ENCODE peak calls at places on chromosomes 12 and 14, in six cellular contexts. C is mammary epithelial cell, O is Karpas-422, G is A549, Y is H1, Z is fibroblast of lung. B is an unnamed sample.

GRCh38 chr12:884746-885414 is 64.6 kb downstream of the RAD52 start:
- DNase-seq in G (no peak), Z (no peak), Y (no peak), O (no peak), C (no peak), B (no peak)

GRCh38 chr12:1791104-1791927 is 29.0 kb upstream of the LRTM2 start:
- DNase-seq in G (peak), C (peak), Z (peak), O (peak), Y (peak), B (peak)

GRCh38 chr14:92586966-92587365 is 73.4 kb downstream of the RIN3 start:
- DNase-seq in G (no peak), O (no peak), C (no peak), Y (no peak), Z (no peak), B (no peak)

GRCh38 chr12:71407732-71408131 is 31.9 kb upstream of the LGR5 start:
- DNase-seq in O (no peak), C (no peak), Z (no peak), G (no peak), Y (no peak), B (no peak)

GRCh38 chr14:33186656-33187055 is 248.0 kb downstream of the NPAS3 start:
- DNase-seq in Y (no peak), C (no peak), O (no peak), Z (no peak), G (no peak), B (no peak)

GRCh38 chr12:118984206-118984943 is 3.0 kb downstream of the SRRM4 start:
- DNase-seq in Y (no peak), G (no peak), Z (no peak), O (no peak), C (no peak), B (no peak)

GRCh38 chr12:82870825-82871377 is 184.2 kb downstream of the TMTC2 start:
- DNase-seq in O (no peak), C (no peak), Z (no peak), G (no peak), Y (no peak), B (no peak)

GRCh38 chr14:92649934-92650545 is 98.4 kb downstream of the LGMN start:
- DNase-seq in Y (no peak), C (peak), O (no peak), Z (peak), G (no peak), B (peak)

GRCh38 chr14:65333926-65334687 is 78.4 kb upstream of the FUT8 start:
- DNase-seq in Z (peak), Y (no peak), C (no peak), O (no peak), G (no peak), B (peak)

GRCh38 chr14:74207943-74208342 is 31.3 kb upstream of the VSX2 start:
- DNase-seq in C (peak), G (peak), Y (no peak), Z (peak), O (peak), B (no peak)

GRCh38 chr12:93908846-93909592 is 231.8 kb downstream of the CRADD start:
- DNase-seq in G (peak), Z (no peak), C (peak), Y (no peak), O (no peak), B (peak)

GRCh38 chr12:108701779-108702435 is 29.4 kb downstream of the CORO1C start:
- DNase-seq in G (no peak), Y (no peak), O (no peak), Z (no peak), C (peak), B (peak)

GRCh38 chr14:100695423-100695738 is 31.3 kb upstream of the DLK1 start:
- DNase-seq in Y (no peak), G (no peak), C (no peak), O (no peak), Z (no peak), B (no peak)

GRCh38 chr12:129075451-129076208 is 222.4 kb downstream of the GLT1D1 start:
- DNase-seq in Z (no peak), Y (no peak), C (no peak), O (no peak), G (no peak), B (no peak)

GRCh38 chr12:50955697-50956096 is 3.4 kb downstream of the HIGD1C start:
- DNase-seq in C (no peak), Y (no peak), G (no peak), Z (no peak), O (no peak), B (no peak)

GRCh38 chr12:132162508-132163031 is 18.3 kb downstream of the NOC4L start:
- DNase-seq in C (peak), Y (no peak), O (no peak), Z (peak), G (no peak), B (peak)

DNA sequence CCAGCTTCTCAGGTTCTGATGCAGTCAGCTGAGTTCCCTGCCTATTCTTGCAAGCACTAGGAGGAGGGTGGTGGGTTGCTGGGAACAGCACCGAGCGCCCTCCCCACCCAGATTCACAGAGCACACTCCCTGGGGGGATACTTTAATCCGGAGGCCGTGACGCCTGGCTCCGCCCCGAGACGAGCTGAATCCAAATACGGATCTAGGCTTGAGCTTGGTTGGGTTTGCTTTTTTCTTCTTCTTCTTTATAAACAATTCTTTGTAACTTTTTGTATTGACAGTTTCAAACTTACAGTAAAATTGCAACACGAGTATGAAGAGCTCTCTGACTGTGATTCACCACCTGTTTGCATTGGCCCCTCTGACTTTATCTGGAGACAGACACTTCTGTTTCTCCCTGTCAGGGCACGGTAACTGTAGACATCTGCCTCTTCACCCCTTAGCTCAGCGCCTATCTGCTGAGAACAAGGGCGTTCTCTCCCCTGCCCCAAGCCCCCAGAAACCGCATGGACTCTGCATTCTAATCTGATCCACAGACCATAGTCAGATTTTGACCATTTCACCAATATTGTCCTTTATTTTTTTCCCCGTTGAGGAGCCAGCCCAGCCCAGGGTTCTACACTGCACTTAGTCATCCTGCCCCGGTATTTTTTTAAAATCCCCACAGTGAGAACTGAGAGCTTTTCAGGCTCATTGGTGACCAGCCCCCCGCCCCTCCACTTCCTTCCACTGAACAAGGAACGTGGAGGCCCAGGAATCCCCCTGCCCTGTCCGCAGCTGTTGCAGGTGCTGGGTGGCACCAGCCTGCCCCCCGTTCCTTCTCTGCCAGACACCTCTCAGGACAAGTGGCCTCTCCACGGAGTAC is 11.5 kb downstream of the RHOF start:
- DNase-seq in Y (no peak), C (no peak), G (no peak), Z (peak), O (peak), B (no peak)
- H3K4me3 ChIP-seq in Y (no peak), C (no peak), G (no peak), Z (no peak), O (peak), B (no peak)

DNA sequence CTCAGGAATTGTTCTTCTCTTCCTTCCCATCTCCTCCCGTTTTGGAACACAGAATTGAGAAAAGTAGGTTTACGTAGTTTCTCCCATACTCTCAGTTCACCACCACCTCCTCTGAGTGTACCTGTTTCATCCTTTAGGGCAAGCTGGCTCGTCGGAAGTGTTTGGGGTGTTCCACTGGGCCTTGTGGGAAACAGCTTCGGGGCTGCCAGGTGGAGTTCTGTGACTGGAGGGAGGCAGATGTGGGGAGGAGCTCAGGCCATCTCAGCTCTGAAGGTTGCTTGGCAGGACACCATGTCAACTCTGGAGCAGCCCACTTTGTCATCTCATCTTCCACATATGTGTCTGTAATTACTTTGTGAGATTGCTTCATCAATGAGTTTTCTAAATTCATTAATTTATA is 53.5 kb upstream of the RD3L start:
- DNase-seq in G (no peak), O (no peak), Y (no peak), Z (no peak), C (no peak), B (no peak)
- H3K4me2 ChIP-seq in G (no peak), O (no peak), Y (no peak), Z (no peak), C (no peak), B (no peak)

DNA sequence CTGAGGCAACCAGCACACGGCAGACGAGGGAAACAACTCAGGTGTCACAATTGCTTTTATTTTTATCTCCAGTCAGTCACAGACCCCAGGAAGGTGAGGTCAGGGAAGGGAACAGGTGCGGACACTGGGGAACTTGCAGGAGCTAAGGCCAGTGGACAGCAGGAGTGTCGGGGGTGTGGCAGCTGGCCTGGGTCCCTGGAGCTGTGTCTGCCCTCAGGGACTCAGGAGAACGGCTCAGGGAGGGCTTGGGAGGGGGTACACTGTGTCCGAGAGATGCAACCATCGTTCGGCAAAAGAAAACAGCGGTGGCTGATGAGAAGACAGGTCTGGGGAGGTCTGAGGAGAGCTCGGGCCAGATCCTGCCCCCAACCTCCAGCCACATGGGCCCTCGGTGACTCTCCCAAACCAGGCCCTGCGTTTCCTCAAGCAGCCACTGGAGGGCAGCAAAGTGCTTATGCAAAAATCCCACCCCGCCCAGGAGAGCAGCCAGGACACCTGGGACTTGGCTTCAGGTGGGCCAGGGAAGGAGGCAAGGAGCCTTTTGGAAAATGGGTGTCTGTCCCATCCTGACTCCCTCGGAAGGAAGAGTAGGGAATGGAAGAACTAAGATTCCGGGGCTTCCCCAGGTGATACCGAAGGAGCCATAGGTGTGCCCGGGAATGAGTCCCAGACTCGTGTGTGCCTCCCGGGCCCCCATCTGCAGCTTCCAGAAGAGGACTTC is 24.1 kb upstream of the BCDIN3D start:
- DNase-seq in C (peak), G (peak), Y (peak), O (peak), Z (peak), B (no peak)
- H3K27ac ChIP-seq in C (no peak), G (no peak), Y (no peak), O (peak), Z (no peak), B (no peak)

GRCh38 chr14:91412939-91413338 is 4.7 kb downstream of the CCDC88C start:
- DNase-seq in Y (no peak), G (no peak), C (no peak), Z (no peak), O (no peak), B (no peak)

GRCh38 chr14:91415794-91416743 is 1.6 kb downstream of the CCDC88C start:
- DNase-seq in C (no peak), Z (no peak), G (no peak), O (peak), Y (no peak), B (no peak)

GRCh38 chr14:91413547-91414474 is 3.8 kb downstream of the CCDC88C start:
- DNase-seq in Y (peak), C (no peak), Z (no peak), G (no peak), O (no peak), B (no peak)

GRCh38 chr14:91416744-91417133 is 881 bp downstream of the CCDC88C start:
- DNase-seq in O (peak), Z (no peak), C (no peak), Y (no peak), G (no peak), B (no peak)

DNA sequence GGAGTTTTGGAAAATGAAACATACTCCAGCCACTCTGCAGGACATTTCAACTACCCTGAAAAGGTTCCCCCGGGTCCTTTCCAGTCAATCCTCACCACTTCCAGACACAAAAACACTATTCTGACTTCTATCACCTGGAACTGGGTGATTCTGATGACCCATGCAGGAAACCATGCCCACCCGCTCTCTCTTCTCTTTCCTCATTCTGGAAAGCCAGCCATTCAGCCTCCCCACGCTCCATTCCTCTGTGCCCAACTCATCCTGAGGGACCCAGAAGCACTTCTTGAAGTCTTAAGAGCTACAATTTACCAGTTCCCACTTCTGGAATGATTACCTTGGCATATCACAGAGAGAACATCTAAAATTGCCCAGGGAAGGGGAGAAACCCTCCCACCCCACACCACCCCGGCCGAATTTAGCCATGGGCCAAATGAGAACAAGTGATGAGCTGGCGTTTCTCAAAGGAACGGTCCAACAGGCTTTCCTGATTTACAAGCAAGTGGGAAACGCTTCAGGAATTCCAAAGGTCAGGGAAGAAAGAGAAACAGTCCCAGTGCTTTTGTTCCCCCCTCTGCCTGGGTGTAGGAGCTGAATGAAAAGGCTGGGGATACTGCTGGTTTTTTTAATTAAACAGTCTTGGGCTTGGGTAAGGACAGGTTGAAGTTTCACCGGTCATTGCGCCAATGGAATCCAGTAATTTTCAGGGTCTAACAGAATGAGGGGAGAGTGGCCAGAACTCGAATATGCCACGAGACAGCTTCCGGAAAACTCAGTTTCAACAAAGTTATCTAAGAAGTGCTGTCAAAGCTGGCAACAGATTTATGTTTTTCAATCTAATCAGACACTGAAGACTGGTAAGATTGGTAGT is 2.9 kb downstream of the CCDC88C start:
- DNase-seq in G (no peak), O (no peak), Y (no peak), C (no peak), Z (no peak), B (no peak)
- H3K4me3 ChIP-seq in G (no peak), O (peak), Y (peak), C (no peak), Z (no peak), B (no peak)

DNA sequence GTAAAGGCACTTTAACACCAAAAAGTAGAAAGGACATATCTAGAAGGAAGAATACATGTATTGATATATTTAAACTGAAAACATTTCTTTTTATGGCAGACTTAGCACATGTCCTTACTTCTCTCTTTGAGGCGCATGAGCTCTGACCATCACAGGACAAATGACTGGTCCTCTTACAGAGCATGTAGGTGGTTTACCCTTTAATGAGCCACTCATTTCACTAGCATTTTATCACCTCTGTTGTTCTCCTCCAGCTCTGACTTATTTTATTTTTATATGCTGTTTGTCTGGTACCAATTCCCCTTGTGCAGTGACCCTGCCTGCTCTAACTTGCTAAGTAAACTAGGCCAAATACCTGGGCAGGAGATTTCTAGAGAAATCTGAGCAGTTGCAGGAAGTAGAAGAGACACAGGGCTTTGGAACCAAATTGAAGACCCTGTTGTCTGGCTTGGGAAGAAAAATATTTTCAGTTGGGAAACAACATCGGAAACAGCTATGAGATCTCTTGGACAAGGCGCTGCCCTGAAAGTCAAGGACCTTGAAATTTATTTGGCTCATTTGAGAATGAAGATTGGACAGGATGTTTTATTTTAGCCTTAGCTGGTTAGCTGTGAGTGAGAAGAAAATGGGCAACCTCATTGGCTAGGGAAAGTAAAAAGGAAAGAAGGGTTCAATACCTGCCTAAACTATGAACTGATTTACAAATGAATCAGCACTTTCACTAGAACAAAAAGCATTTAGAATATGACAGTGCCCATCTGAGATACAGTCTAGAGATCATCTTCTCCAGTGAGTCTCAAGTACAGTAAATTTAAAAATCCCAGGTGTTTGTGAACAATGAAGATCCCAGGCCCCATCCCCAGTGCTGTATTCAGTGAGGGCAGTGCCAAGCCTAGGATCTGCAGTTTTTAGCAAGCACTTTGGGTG is 374.4 kb downstream of the ZFP36L1 start:
- DNase-seq in G (no peak), Z (no peak), Y (no peak), C (peak), O (no peak), B (no peak)
- H3K4me2 ChIP-seq in G (no peak), Z (no peak), Y (no peak), C (no peak), O (no peak), B (no peak)

GRCh38 chr14:96255501-96256366 is at the start of gene BDKRB1:
- DNase-seq in G (no peak), C (peak), Z (peak), Y (no peak), O (no peak), B (peak)
- H3K27ac ChIP-seq in G (peak), C (peak), Z (peak), Y (no peak), O (no peak), B (peak)

GRCh38 chr12:48822711-48823110 is 4.4 kb downstream of the CACNB3 start:
- DNase-seq in Y (no peak), C (no peak), O (no peak), G (no peak), Z (no peak), B (no peak)
- H3K4me3 ChIP-seq in Y (no peak), C (no peak), O (no peak), G (no peak), Z (no peak), B (no peak)

GRCh38 chr12:6424008-6424347 is 20.8 kb upstream of the CD27 start:
- DNase-seq in Z (no peak), Y (no peak), C (no peak), G (no peak), O (peak), B (no peak)
- H3K4me2 ChIP-seq in Z (no peak), Y (no peak), C (no peak), G (no peak), O (peak), B (no peak)

GRCh38 chr12:89662623-89663022 is 46.0 kb downstream of the ATP2B1 start:
- DNase-seq in C (no peak), G (no peak), Z (peak), Y (no peak), O (no peak), B (no peak)
- H3K27ac ChIP-seq in C (no peak), G (no peak), Z (no peak), Y (no peak), O (no peak), B (no peak)

DNA sequence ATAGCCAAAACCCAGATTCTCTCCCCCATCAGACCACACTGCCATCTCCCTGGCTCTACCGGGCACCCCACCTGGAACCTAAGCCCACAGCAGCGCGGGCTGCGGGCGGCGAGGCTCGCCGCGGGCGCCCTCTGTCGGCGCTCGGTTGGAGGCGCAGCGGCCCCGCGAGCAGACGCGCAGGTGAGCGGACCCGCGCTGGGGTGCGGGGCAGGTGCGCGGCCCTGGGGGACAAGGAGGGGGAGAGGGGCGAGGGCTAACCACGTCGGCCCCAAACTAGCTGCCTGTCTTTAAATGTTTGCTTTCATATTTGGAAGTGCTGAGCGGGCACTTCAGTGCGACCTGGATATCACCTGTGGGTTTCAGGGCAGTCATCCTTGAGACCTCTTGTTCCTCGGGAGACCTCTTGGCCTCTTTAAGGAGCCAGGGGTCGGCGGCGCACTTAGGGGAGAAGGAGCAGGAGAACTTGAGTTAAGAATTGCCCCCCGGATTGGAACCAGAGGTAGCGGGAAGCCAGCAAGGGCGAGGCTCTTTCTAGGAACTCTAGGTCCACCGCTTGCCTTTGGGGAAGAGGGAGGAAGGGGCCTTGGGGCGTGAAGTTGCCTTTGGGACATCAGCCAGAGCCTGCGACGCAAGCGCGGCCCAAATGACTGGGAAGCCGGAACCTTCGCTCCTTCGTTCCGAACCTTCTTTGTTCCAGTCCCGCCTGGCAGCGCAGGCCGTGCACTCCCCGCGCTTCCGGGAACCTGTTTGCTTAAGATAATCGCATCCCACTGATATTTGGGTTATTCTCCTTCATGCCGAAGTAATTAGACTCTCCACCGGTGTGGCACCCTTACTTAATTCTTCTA is 78.7 kb downstream of the NEDD1 start:
- DNase-seq in Y (peak), Z (no peak), G (peak), O (peak), C (no peak), B (no peak)
- H3K4me3 ChIP-seq in Y (peak), Z (peak), G (peak), O (no peak), C (peak), B (peak)